ENCODE peak calls at places on chromosomes 1 and 21, in four cellular contexts. Z, D, L and W are unnamed samples.

GRCh38 chr1:3040004-3040403 is 18.7 kb downstream of the ACTRT2 start:
- DNase-seq in D (no peak), Z (no peak), L (no peak), W (no peak)

GRCh38 chr1:234272656-234273312 is 100.5 kb upstream of the COA6 start:
- DNase-seq in Z (no peak), D (no peak), L (no peak), W (no peak)

GRCh38 chr1:5235355-5235899 is 581.0 kb downstream of the AJAP1 start:
- DNase-seq in D (no peak), L (no peak), Z (no peak), W (no peak)

GRCh38 chr21:36254106-36254941 is 65.7 kb upstream of the MORC3 start:
- DNase-seq in D (no peak), L (no peak), Z (no peak), W (no peak)

GRCh38 chr21:45453308-45453950 is 48.5 kb downstream of the COL18A1 start:
- DNase-seq in D (no peak), L (no peak), Z (no peak), W (no peak)

GRCh38 chr1:41925712-41926111 is 7.0 kb upstream of the HIVEP3 start:
- DNase-seq in Z (no peak), D (no peak), L (no peak), W (no peak)

GRCh38 chr1:94753171-94753972 is 66.8 kb upstream of the SLC44A3 start:
- DNase-seq in D (no peak), Z (no peak), L (no peak), W (no peak)

GRCh38 chr1:184409011-184409410 is 22.2 kb downstream of the C1orf21 start:
- DNase-seq in D (no peak), L (no peak), Z (no peak), W (no peak)

GRCh38 chr1:82614090-82614489 is 813.4 kb downstream of the ADGRL2 start:
- DNase-seq in D (no peak), L (no peak), Z (no peak), W (no peak)

GRCh38 chr1:89844860-89845259 is 24.0 kb downstream of the LRRC8D start:
- DNase-seq in D (no peak), L (no peak), Z (no peak), W (no peak)